ENCODE peak calls at places on chromosomes 1 and 21, in nine cellular contexts. A, O, G, B, V, X, K, H and C are unnamed samples.
A peak's percentile ranks its signal among the peaks of the same experiment; 100 is the strongest.

GRCh38 chr1:235073331-235073967 is 55.2 kb downstream of the TOMM20 start:
- DNase-seq in V (peak; percentile 91), O (no peak), K (peak; percentile 43), G (no peak), H (no peak), B (peak; percentile 92), A (peak; percentile 88), X (no peak), C (peak; percentile 89)

GRCh38 chr1:210272666-210273065 is 40.1 kb downstream of the SERTAD4 start:
- DNase-seq in A (no peak), H (no peak), B (no peak), X (no peak), G (no peak), K (no peak), V (peak; percentile 42), O (no peak), C (no peak)

GRCh38 chr1:234970731-234971476 is 157.7 kb downstream of the TOMM20 start:
- DNase-seq in H (peak; percentile 81), O (no peak), X (no peak), V (peak; percentile 95), G (no peak), B (peak; percentile 61), K (peak; percentile 73), A (peak; percentile 67), C (peak; percentile 58)

GRCh38 chr1:223810586-223810985 is 35.2 kb downstream of the TP53BP2 start:
- DNase-seq in K (no peak), V (no peak), X (no peak), H (no peak), A (no peak), B (no peak), G (no peak), O (no peak), C (no peak)

GRCh38 chr21:25809013-25809412 is 74.2 kb downstream of the GABPA start:
- DNase-seq in A (no peak), G (no peak), K (no peak), O (no peak), X (no peak), V (peak; percentile 44), H (no peak), B (no peak), C (no peak)

GRCh38 chr1:214476958-214477870 is 74.2 kb downstream of the PTPN14 start:
- DNase-seq in V (peak; percentile 97), G (no peak), X (no peak), K (no peak), B (peak; percentile 54), H (no peak), A (no peak), O (no peak), C (no peak)

GRCh38 chr1:53062731-53063591 is 948 bp downstream of the PODN start:
- DNase-seq in K (no peak), V (no peak), B (no peak), G (no peak), H (no peak), A (no peak), O (no peak), X (no peak), C (no peak)

GRCh38 chr1:1206376-1207253 is at the start of gene TNFRSF18:
- DNase-seq in X (no peak), A (peak; percentile 75), O (peak; percentile 75), V (no peak), G (no peak), H (no peak), K (no peak), B (no peak), C (peak; percentile 64)

GRCh38 chr1:219337588-219337987 is 163.9 kb downstream of the LYPLAL1 start:
- DNase-seq in V (no peak), G (no peak), H (no peak), O (no peak), X (no peak), A (no peak), K (no peak), B (no peak), C (no peak)